ENCODE peak calls at places on chromosomes 7 and 10, in five cellular contexts. Z is stomach, Q is fibroblast of lung, N is ovary, I is right atrium auricular region. V is an unnamed sample. For H3K4me1, the result is how much of the 10 kb centered on the place peaks cover.

GRCh38 chr10:34031410-34031809 is 696.9 kb upstream of the NRP1 start:
- DNase-seq in Z (no peak), N (no peak), I (peak), Q (peak), V (no peak)

GRCh38 chr10:16941865-16942264 is 124.6 kb upstream of the RSU1 start:
- DNase-seq in N (no peak), Z (no peak), Q (peak), I (no peak), V (no peak)

GRCh38 chr7:43534110-43534509 is 48.8 kb upstream of the STK17A start:
- DNase-seq in Q (peak), N (no peak), I (no peak), Z (no peak), V (no peak)

GRCh38 chr10:103467391-103467790 is 8.7 kb upstream of the CALHM1 start:
- DNase-seq in Z (no peak), I (no peak), N (no peak), Q (no peak), V (peak)

GRCh38 chr10:43355749-43356371 is 15.6 kb upstream of the FXYD4 start:
- DNase-seq in N (no peak), I (no peak), Q (peak), Z (no peak), V (no peak)

GRCh38 chr10:72027498-72027897 is 60.9 kb downstream of the SPOCK2 start:
- DNase-seq in I (no peak), Q (peak), N (no peak), Z (no peak), V (no peak)

GRCh38 chr7:25025218-25025671 is 45.3 kb upstream of the OSBPL3 start:
- DNase-seq in Q (peak), I (no peak), N (no peak), Z (no peak), V (no peak)

GRCh38 chr10:118495499-118495898 is 99.9 kb downstream of the PRLHR start:
- DNase-seq in N (no peak), I (no peak), Q (peak), Z (no peak), V (no peak)

GRCh38 chr7:50745336-50745735 is 37.4 kb downstream of the GRB10 start:
- DNase-seq in Q (no peak), I (no peak), N (no peak), Z (no peak), V (no peak)

GRCh38 chr7:29843106-29843505 is 36.8 kb downstream of the WIPF3 start:
- DNase-seq in I (no peak), Z (peak), Q (no peak), N (no peak), V (no peak)

GRCh38 chr7:134707663-134708383 is 61.2 kb downstream of the BPGM start:
- DNase-seq in N (no peak), Z (no peak), Q (no peak), I (no peak), V (no peak)
- H3K4me1 ChIP-seq in N (under half), Z (under half), Q (under half), I (under half), V (under half)

GRCh38 chr7:101885597-101885955 is 68.2 kb downstream of the CUX1 start:
- DNase-seq in I (no peak), Q (no peak), N (no peak), Z (peak), V (no peak)
- H3K4me1 ChIP-seq in I (half or more), Q (under half), N (under half), Z (half or more), V (under half)

DNA sequence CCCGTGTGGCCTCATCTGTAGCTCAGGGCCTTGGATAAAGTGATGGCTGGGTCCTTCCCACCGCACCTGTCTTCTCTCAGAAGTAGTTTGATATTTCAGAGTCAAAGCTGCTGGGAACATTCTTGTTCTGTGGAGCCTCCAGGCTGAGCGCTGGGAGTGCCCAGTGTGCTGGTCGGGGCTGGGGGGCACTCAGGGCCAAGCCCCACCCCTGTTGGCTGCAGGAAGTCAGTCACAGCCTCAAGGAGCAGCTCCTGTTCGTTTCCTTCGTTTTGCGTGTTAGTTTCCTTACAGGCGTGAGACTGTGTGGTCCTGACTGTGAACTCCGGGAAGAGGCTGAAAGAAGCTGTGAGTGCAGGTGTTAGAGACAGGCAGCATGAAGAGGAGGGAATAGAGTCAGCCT is 33.2 kb downstream of the POR start:
- DNase-seq in Q (no peak), Z (no peak), I (no peak), N (no peak), V (no peak)
- H3K4me1 ChIP-seq in Q (under half), Z (half or more), I (under half), N (under half), V (under half)

GRCh38 chr10:70494536-70494935 is 16.0 kb downstream of the PALD1 start:
- DNase-seq in Z (no peak), Q (peak), I (no peak), N (no peak), V (no peak)

GRCh38 chr10:70492786-70493659 is 14.5 kb downstream of the PALD1 start:
- DNase-seq in Q (peak), Z (no peak), N (no peak), I (no peak), V (no peak)

GRCh38 chr10:70493660-70494234 is 15.2 kb downstream of the PALD1 start:
- DNase-seq in Q (no peak), Z (peak), I (no peak), N (no peak), V (peak)

GRCh38 chr10:70490142-70490541 is 11.6 kb downstream of the PALD1 start:
- DNase-seq in N (no peak), Z (no peak), I (no peak), Q (no peak), V (no peak)

GRCh38 chr10:70491614-70492013 is 13.0 kb downstream of the PALD1 start:
- DNase-seq in N (no peak), Z (no peak), Q (no peak), I (no peak), V (no peak)
- H3K4me1 ChIP-seq in N (under half), Z (half or more), Q (under half), I (under half), V (half or more)

DNA sequence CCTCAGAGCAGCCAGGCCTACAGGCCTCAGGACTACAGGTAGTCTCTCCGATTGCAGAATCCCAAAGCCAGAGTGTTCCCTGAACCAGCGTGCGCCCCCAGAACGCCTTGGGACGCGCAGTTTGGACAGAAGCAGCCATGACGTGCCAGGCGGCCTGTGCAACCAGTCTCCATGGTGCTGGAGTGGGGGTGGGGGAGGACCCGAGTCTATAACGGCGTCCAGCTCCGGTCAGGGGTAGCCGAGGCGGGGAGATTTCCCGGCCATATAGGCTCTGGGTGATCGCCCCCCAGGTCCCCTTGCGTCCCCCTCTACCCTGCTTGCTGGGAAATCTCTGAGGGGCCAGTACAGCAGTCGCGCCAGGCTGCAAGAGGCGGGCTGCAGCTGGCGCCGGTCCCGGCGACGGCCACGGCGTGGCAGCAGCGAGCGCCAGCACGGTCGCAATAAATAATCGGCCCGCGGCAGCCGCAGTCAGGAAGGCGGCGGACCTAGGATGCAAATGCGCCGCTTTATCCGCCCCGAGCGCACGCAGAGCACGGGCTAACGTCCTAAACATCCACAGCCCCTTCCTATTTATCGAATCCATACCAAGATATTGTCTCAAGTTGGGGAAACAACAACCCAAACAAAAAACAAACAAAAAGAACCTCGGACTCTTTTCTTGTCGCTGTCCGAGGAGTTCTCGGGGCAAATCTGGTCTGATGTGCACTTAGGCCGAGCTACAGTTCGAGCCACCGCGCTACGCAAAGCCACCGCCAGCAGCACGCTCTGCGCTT is 1.6 kb downstream of the HOXA3 start:
- DNase-seq in Z (peak), N (peak), I (no peak), Q (peak), V (no peak)
- H3K4me1 ChIP-seq in Z (half or more), N (under half), I (half or more), Q (under half), V (under half)

GRCh38 chr7:143012001-143012400 is 14.9 kb downstream of the OR9A2 start:
- DNase-seq in I (no peak), Q (no peak), N (no peak), Z (no peak), V (no peak)

GRCh38 chr7:143015102-143015501 is 11.8 kb downstream of the OR9A2 start:
- DNase-seq in I (no peak), N (no peak), Q (no peak), Z (no peak), V (peak)

GRCh38 chr7:143013473-143013872 is 13.5 kb downstream of the OR9A2 start:
- DNase-seq in Z (no peak), N (no peak), I (no peak), Q (no peak), V (no peak)

GRCh38 chr7:143013897-143014296 is 13.0 kb downstream of the OR9A2 start:
- DNase-seq in Q (peak), I (no peak), N (no peak), Z (no peak), V (no peak)

GRCh38 chr7:143012409-143012808 is 14.5 kb downstream of the OR9A2 start:
- DNase-seq in Z (no peak), N (no peak), I (no peak), Q (no peak), V (no peak)
- H3K4me1 ChIP-seq in Z (under half), N (under half), I (under half), Q (under half), V (under half)